ENCODE peak calls at places on chromosomes 1 and 21, in five cellular contexts. S is A549, H is astrocyte of the cerebellum, J is heart right ventricle, K is fibroblast of mammary gland. Y is an unnamed sample.

GRCh38 chr1:218257971-218258370 is 27.1 kb upstream of the RRP15 start:
- DNase-seq in J (no peak), H (no peak), S (no peak), K (no peak), Y (no peak)

GRCh38 chr1:229254910-229255541 is 15.9 kb upstream of the RAB4A start:
- DNase-seq in J (no peak), H (no peak), S (no peak), K (peak; percentile 28), Y (no peak)

GRCh38 chr1:81414417-81415087 is 386.2 kb upstream of the ADGRL2 start:
- DNase-seq in S (peak; percentile 11), H (no peak), J (peak; percentile 83), K (peak; percentile 58), Y (peak; percentile 24)

GRCh38 chr1:188363943-188364342 is 1535.2 kb downstream of the PLA2G4A start:
- DNase-seq in S (no peak), K (no peak), J (no peak), H (no peak), Y (no peak)

GRCh38 chr1:185920602-185921001 is 186.4 kb downstream of the HMCN1 start:
- DNase-seq in S (no peak), J (no peak), K (no peak), H (no peak), Y (no peak)

GRCh38 chr21:44013380-44014088 is 1.4 kb downstream of the TRAPPC10 start:
- DNase-seq in H (no peak), K (no peak), J (no peak), S (peak; percentile 19), Y (no peak)

GRCh38 chr1:68459796-68460195 is 10.0 kb upstream of the RPE65 start:
- DNase-seq in S (no peak), K (peak; percentile 62), J (no peak), H (no peak), Y (no peak)

GRCh38 chr1:18941221-18942141 is 15.0 kb downstream of the IFFO2 start:
- DNase-seq in K (peak; percentile 55), J (peak; percentile 56), S (no peak), H (peak; percentile 97), Y (no peak)

GRCh38 chr1:181554465-181554864 is 71.1 kb downstream of the CACNA1E start:
- DNase-seq in J (no peak), K (peak; percentile 7), S (no peak), H (no peak), Y (no peak)

GRCh38 chr1:109980324-109981127 is 4.0 kb upstream of the AHCYL1 start:
- DNase-seq in J (no peak), S (peak; percentile 59), K (no peak), H (no peak), Y (no peak)

GRCh38 chr21:22855581-22855980 is 1857.4 kb downstream of the NCAM2 start:
- DNase-seq in K (no peak), S (no peak), H (no peak), J (no peak), Y (no peak)

GRCh38 chr1:46797696-46798470 is 963 bp upstream of the CYP4B1 start:
- DNase-seq in J (no peak), H (no peak), S (no peak), K (no peak), Y (no peak)

GRCh38 chr1:173112129-173112528 is 61.4 kb upstream of the TNFSF18 start:
- DNase-seq in S (no peak), H (no peak), J (no peak), K (peak; percentile 42), Y (no peak)

GRCh38 chr1:223796210-223796609 is 49.5 kb downstream of the TP53BP2 start:
- DNase-seq in J (no peak), H (no peak), K (no peak), S (no peak), Y (no peak)

GRCh38 chr1:244221961-244222360 is 170.9 kb downstream of the ZBTB18 start:
- DNase-seq in S (no peak), H (no peak), J (no peak), K (no peak), Y (no peak)

GRCh38 chr1:202017385-202018225 is 7.2 kb downstream of the ELF3 start:
- DNase-seq in J (no peak), H (no peak), S (no peak), K (no peak), Y (no peak)

GRCh38 chr1:160169553-160170399 is 18.4 kb downstream of the ATP1A4 start:
- DNase-seq in S (no peak), K (no peak), J (no peak), H (peak; percentile 93), Y (no peak)

GRCh38 chr21:25831300-25831699 is 96.5 kb downstream of the GABPA start:
- DNase-seq in S (no peak), K (no peak), J (no peak), H (no peak), Y (no peak)

GRCh38 chr1:942411-942821 is 16.6 kb downstream of the NOC2L start:
- DNase-seq in H (no peak), K (no peak), J (no peak), S (no peak), Y (no peak)

GRCh38 chr1:246782120-246782900 is 58.1 kb downstream of the SCCPDH start:
- DNase-seq in S (no peak), K (peak; percentile 96), J (no peak), H (peak; percentile 85), Y (peak; percentile 73)

GRCh38 chr1:246787781-246788513 is 63.7 kb downstream of the SCCPDH start:
- DNase-seq in K (no peak), S (no peak), H (no peak), J (no peak), Y (no peak)

GRCh38 chr1:246786606-246787238 is 62.5 kb downstream of the SCCPDH start:
- DNase-seq in J (no peak), H (no peak), S (no peak), K (no peak), Y (no peak)

GRCh38 chr1:246785536-246786111 is 61.4 kb downstream of the SCCPDH start:
- DNase-seq in J (no peak), S (no peak), K (no peak), H (peak; percentile 18), Y (no peak)

GRCh38 chr1:246784621-246785535 is 60.7 kb downstream of the SCCPDH start:
- DNase-seq in S (no peak), J (no peak), K (peak; percentile 88), H (peak; percentile 38), Y (peak; percentile 74)
- H3K4me3 ChIP-seq in S (no peak overlapping the region), J (peak overlapping the region; percentile 22), K (peak overlapping the region; percentile 11), H (no peak overlapping the region), Y (peak overlapping the region; percentile 23)

GRCh38 chr1:39699419-39699818 is 8.2 kb upstream of the HPCAL4 start:
- DNase-seq in H (no peak), J (no peak), S (no peak), K (no peak), Y (no peak)
- TF ChIP-seq CTCF in H (peak; percentile 16), J (no peak), S (no peak), K (no peak), Y (no peak)

GRCh38 chr1:207826557-207827487 is 75.0 kb downstream of the CD46 start:
- DNase-seq in K (no peak), H (no peak), J (no peak), S (peak; percentile 40), Y (no peak)
- H3K4me3 ChIP-seq in K (no peak overlapping the region), H (no peak overlapping the region), J (peak overlapping the region; percentile 41), S (peak overlapping the region; percentile 24), Y (peak overlapping the region; percentile 29)

GRCh38 chr1:16986596-16987361 is 6.4 kb upstream of the MFAP2 start:
- DNase-seq in H (no peak), J (no peak), S (peak; percentile 35), K (no peak), Y (no peak)
- TF ChIP-seq CTCF in H (peak; percentile 57), J (no peak), S (peak; percentile 35), K (peak; percentile 18), Y (peak; percentile 55)

DNA sequence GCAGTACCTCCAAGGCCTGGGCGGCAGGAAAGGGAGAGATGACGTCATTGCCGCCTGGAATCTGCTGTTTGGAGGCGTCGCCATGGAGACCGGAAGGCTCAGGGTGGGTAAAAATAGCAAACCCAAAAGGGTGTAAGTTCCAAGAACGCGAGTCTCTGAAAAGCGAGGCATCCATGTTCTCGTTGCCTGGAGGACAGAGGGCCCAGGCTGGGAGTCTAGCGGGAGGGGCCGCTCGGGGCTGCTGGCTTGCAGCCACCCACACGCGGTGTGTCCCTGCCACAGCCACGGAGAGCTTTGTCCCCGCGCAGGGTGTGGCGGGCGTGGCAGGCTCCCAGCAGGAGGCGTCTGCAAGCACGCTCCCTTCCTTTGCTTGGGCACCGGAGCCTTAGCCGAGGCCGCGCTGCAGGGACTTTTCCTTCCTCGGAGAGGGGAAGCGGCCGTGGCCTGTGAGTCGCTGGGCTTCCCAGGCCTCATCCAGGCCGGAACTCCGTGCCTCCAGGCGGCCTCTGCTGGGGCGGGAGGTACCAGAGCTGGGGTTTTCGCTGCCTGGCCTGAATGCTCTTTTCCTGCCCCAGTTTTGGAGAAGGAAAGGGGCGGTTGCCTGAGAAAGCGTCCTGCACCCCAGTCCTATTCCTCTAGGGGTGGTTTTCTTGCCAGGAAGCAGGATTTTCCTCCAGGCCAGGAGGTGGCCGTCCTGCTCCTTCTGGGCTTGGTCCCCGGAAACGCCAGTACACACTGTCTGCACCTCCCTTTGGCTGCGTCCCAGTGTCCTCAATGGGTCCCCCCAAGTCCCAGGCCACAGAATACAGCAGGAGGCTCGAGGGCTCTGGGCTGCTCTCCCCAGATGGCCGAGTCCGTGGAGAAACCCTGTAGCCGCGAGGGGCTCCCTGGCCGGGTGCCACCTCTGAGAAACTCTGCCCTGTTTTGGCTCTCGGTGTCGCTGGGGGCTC is 15.3 kb upstream of the SKI start:
- DNase-seq in K (peak; percentile 95), S (peak; percentile 90), J (peak; percentile 97), H (peak; percentile 95), Y (peak; percentile 94)
- H3K4me3 ChIP-seq in K (peak overlapping the region; percentile 11), S (peak overlapping the region; percentile 32), J (peak overlapping the region; percentile 45), H (peak overlapping the region; percentile 0), Y (peak overlapping the region; percentile 30)

DNA sequence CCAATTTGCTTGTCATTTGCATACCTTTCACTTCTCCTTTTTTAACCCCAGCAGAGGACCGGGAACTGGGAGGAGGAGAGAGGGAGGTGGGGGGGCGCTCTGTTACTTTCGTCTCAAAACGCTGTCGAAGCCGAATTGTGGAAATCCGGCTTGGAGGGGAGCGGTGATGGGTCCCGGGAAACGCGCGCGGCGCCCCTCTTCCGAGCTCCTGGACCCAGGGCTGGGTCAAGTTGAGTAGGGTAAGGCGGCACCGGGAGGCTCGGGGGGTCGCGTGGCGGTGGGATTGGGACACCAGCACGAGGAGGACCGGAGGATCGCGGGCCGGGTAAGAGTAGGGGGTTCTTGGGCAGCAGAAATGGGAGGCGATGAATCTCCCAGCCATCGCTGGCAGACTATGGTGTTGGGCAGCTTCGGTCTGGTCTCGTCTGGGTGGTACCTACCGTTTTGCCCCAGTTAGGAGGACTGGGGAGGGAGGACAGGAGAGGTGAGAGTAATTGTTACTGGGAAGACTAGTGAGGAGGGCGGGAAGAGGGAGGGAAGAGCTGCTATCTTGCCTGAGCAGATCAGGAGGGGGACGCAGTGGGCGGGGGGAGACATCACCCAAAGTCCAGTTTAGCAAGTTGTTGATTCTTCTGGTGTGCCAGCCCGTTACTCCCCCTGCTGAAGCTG is 1.4 kb downstream of the PROX1 start:
- DNase-seq in S (no peak), J (no peak), H (no peak), K (no peak), Y (no peak)
- TF ChIP-seq CTCF in S (no peak), J (no peak), H (no peak), K (no peak), Y (no peak)

GRCh38 chr1:226882631-226883409 is 12.4 kb downstream of the PSEN2 start:
- DNase-seq in H (no peak), K (peak; percentile 33), S (no peak), J (no peak), Y (no peak)
- H3K4me3 ChIP-seq in H (no peak overlapping the region), K (no peak overlapping the region), S (no peak overlapping the region), J (peak overlapping the region; percentile 25), Y (no peak overlapping the region)